ENCODE peak calls at places on chromosomes 1 and 21, in seven cellular contexts. W is gastrocnemius medialis, Y is cardiac muscle cell, D is GM23338, K is cardiac fibroblast, E is WTC11, T is progenitor cell of endocrine pancreas. H is an unnamed sample.
A peak's percentile ranks its signal among the peaks of the same experiment; 100 is the strongest.

GRCh38 chr21:17491716-17492414 is 21.0 kb upstream of the CXADR start:
- DNase-seq in W (no peak), Y (no peak), D (no peak), K (peak; percentile 97), E (no peak), T (no peak), H (no peak)

GRCh38 chr1:214494706-214495105 is 56.7 kb downstream of the PTPN14 start:
- DNase-seq in W (no peak), Y (no peak), D (no peak), K (no peak), E (no peak), T (no peak), H (no peak)

GRCh38 chr21:15195768-15196167 is 131.0 kb upstream of the NRIP1 start:
- DNase-seq in W (no peak), Y (no peak), D (no peak), K (no peak), E (no peak), T (no peak), H (no peak)

GRCh38 chr21:38129711-38130110 is 127.1 kb upstream of the KCNJ15 start:
- DNase-seq in W (no peak), Y (no peak), D (no peak), K (no peak), E (no peak), T (no peak), H (no peak)

GRCh38 chr1:14590781-14591180 is 7.7 kb upstream of the KAZN start:
- DNase-seq in W (no peak), Y (no peak), D (peak; percentile 69), K (no peak), E (peak; percentile 35), T (no peak), H (no peak)

GRCh38 chr1:170375082-170375733 is 156.8 kb upstream of the GORAB start:
- DNase-seq in W (no peak), Y (no peak), D (peak; percentile 21), K (no peak), E (no peak), T (no peak), H (no peak)

GRCh38 chr1:9152535-9152934 is 23.6 kb upstream of the GPR157 start:
- DNase-seq in W (no peak), Y (no peak), D (no peak), K (no peak), E (no peak), T (no peak), H (no peak)

GRCh38 chr1:2278591-2279209 is 50.6 kb downstream of the SKI start:
- DNase-seq in W (no peak), Y (no peak), D (no peak), K (no peak), E (no peak), T (no peak), H (no peak)

GRCh38 chr1:59738591-59739015 is 76.1 kb upstream of the HOOK1 start:
- DNase-seq in W (no peak), Y (no peak), D (no peak), K (peak; percentile 89), E (no peak), T (no peak), H (no peak)

GRCh38 chr1:24656046-24656445 is 12.9 kb downstream of the SRRM1 start:
- DNase-seq in W (no peak), Y (no peak), D (no peak), K (no peak), E (no peak), T (no peak), H (no peak)

GRCh38 chr1:1954831-1955441 is 35.9 kb upstream of the TMEM52 start:
- DNase-seq in W (no peak), Y (no peak), D (peak; percentile 53), K (no peak), E (peak; percentile 41), T (no peak), H (no peak)

GRCh38 chr1:21619041-21619947 is 49.9 kb downstream of the RAP1GAP start:
- DNase-seq in W (no peak), Y (peak; percentile 48), D (peak; percentile 45), K (no peak), E (no peak), T (no peak), H (no peak)

GRCh38 chr1:37667023-37667769 is 25.1 kb upstream of the CDCA8 start:
- DNase-seq in W (no peak), Y (no peak), D (peak; percentile 43), K (no peak), E (no peak), T (no peak), H (no peak)

GRCh38 chr21:45228171-45228641 is 59.5 kb downstream of the POFUT2 start:
- DNase-seq in W (peak; percentile 29), Y (peak; percentile 14), D (no peak), K (peak; percentile 91), E (no peak), T (no peak), H (no peak)

GRCh38 chr1:236718328-236718727 is 32.0 kb downstream of the ACTN2 start:
- DNase-seq in W (no peak), Y (no peak), D (no peak), K (no peak), E (no peak), T (no peak), H (no peak)

GRCh38 chr21:45507523-45507875 is 34.7 kb downstream of the SLC19A1 start:
- DNase-seq in W (no peak), Y (no peak), D (no peak), K (no peak), E (no peak), T (no peak), H (no peak)

GRCh38 chr1:13911697-13912619 is 212.0 kb downstream of the PRDM2 start:
- DNase-seq in W (no peak), Y (no peak), D (no peak), K (no peak), E (no peak), T (no peak), H (no peak)

GRCh38 chr21:39385299-39386145 is 36.6 kb upstream of the HMGN1 start:
- DNase-seq in W (peak; percentile 60), Y (no peak), D (no peak), K (peak; percentile 88), E (no peak), T (no peak), H (peak; percentile 33)

GRCh38 chr21:29788752-29789151 is 151.0 kb downstream of the GRIK1 start:
- DNase-seq in W (no peak), Y (no peak), D (no peak), K (no peak), E (no peak), T (no peak), H (no peak)

GRCh38 chr1:119416006-119416640 is 1.2 kb downstream of the HSD3B2 start:
- DNase-seq in W (no peak), Y (no peak), D (no peak), K (no peak), E (no peak), T (no peak), H (no peak)

GRCh38 chr1:117664314-117664713 is 58.5 kb downstream of the TENT5C start:
- DNase-seq in W (no peak), Y (no peak), D (no peak), K (no peak), E (no peak), T (no peak), H (no peak)

GRCh38 chr1:182080955-182081582 is 19.6 kb upstream of the ZNF648 start:
- DNase-seq in W (no peak), Y (peak; percentile 69), D (peak; percentile 86), K (peak; percentile 45), E (no peak), T (no peak), H (peak; percentile 53)

GRCh38 chr1:43065191-43065590 is 106.5 kb upstream of the SLC2A1 start:
- DNase-seq in W (no peak), Y (no peak), D (no peak), K (no peak), E (no peak), T (no peak), H (no peak)

GRCh38 chr1:153651771-153652170 is 6.7 kb upstream of the SNAPIN start:
- DNase-seq in W (no peak), Y (no peak), D (no peak), K (no peak), E (no peak), T (no peak), H (no peak)

GRCh38 chr1:3501856-3502665 is 47.6 kb downstream of the ARHGEF16 start:
- DNase-seq in W (peak; percentile 22), Y (peak; percentile 93), D (peak; percentile 88), K (peak; percentile 57), E (peak; percentile 90), T (peak; percentile 75), H (peak; percentile 69)

GRCh38 chr1:216456682-216457081 is 33.4 kb upstream of the USH2A start:
- DNase-seq in W (no peak), Y (no peak), D (peak; percentile 3), K (peak; percentile 48), E (peak; percentile 14), T (no peak), H (no peak)

GRCh38 chr1:235063068-235063765 is 65.4 kb downstream of the TOMM20 start:
- DNase-seq in W (no peak), Y (no peak), D (no peak), K (no peak), E (no peak), T (no peak), H (no peak)

DNA sequence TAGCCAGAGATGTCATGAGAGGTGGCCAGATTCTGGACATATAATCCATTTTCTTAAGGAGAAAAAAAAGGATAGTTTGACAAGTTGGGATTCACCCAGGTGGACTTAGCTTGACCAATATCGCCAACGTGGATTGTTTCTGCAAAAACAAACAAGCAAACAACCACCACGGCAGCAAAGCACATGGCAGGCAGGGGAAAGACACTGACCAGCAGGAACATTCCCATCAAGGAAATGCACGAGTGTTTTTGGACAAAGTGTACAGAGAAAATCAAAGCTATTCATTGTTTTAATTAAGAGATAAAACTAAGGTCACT is 9.1 kb upstream of the PLA2G2C start:
- DNase-seq in W (no peak), Y (no peak), D (no peak), K (no peak), E (no peak), T (no peak), H (no peak)
- TF ChIP-seq CTCF in W (peak; percentile 6), Y (no peak), D (no peak), K (no peak), E (no peak), T (no peak), H (no peak)

GRCh38 chr1:112674986-112675727 is 698 bp downstream of the MOV10 start:
- DNase-seq in W (no peak), Y (peak; percentile 80), D (peak; percentile 82), K (no peak), E (peak; percentile 69), T (peak; percentile 59), H (peak; percentile 69)
- TF ChIP-seq CTCF in W (no peak), Y (no peak), D (no peak), K (no peak), E (no peak), T (peak; percentile 34), H (peak; percentile 28)

DNA sequence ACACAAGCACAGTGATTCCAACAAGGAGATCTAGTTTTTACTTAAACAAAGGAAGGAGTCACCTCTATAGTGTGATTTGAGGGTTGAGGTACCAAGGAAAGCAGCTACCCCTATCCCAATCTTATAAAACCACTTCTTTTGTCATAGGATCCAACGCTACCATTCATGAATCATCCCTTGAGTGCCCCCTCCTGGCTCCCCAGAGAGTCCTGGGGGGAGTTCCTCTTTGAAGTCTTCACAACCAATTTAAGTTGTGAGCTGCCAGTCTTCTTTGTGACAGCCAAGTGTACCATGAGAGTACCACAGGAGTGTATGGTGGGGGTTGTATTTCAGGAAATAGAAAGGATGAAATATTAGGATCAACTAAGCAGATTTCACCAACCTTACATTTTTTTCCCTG is 39.1 kb upstream of the NHLH2 start:
- DNase-seq in W (no peak), Y (no peak), D (peak; percentile 54), K (no peak), E (peak; percentile 20), T (no peak), H (no peak)
- TF ChIP-seq CTCF in W (no peak), Y (peak; percentile 7), D (peak; percentile 50), K (no peak), E (no peak), T (no peak), H (no peak)

GRCh38 chr1:162069334-162070093 is at the start of gene NOS1AP:
- DNase-seq in W (peak; percentile 45), Y (peak; percentile 91), D (peak; percentile 88), K (peak; percentile 38), E (peak; percentile 86), T (peak; percentile 74), H (peak; percentile 81)
- TF ChIP-seq CTCF in W (no peak), Y (no peak), D (no peak), K (no peak), E (no peak), T (no peak), H (no peak)